ENCODE peak calls at places on chromosomes 7 and 10, in eight cellular contexts. J, R, C, D, S, U, T and H are unnamed samples.

GRCh38 chr7:55127622-55128081 is 108.8 kb downstream of the EGFR start:
- DNase-seq in J (no peak), R (no peak), C (no peak), D (no peak), S (no peak), U (peak), T (no peak), H (peak)

GRCh38 chr10:131788386-131788785 is 112.4 kb upstream of the PPP2R2D start:
- DNase-seq in J (no peak), R (no peak), C (no peak), D (no peak), S (peak), U (no peak), T (no peak), H (no peak)

GRCh38 chr7:36283171-36283570 is 106.5 kb upstream of the ANLN start:
- DNase-seq in J (no peak), R (no peak), C (peak), D (no peak), S (no peak), U (no peak), T (no peak), H (no peak)

GRCh38 chr7:155291045-155291530 is 6.6 kb upstream of the INSIG1 start:
- DNase-seq in J (no peak), R (no peak), C (peak), D (peak), S (no peak), U (no peak), T (no peak), H (peak)

GRCh38 chr7:29415215-29415614 is 148.4 kb upstream of the PRR15 start:
- DNase-seq in J (no peak), R (no peak), C (no peak), D (no peak), S (no peak), U (no peak), T (no peak), H (no peak)

GRCh38 chr7:38383281-38383680 is 109.8 kb upstream of the TARP start:
- DNase-seq in J (no peak), R (no peak), C (no peak), D (no peak), S (no peak), U (no peak), T (no peak), H (no peak)

GRCh38 chr10:94232711-94233383 is 129.9 kb downstream of the NOC3L start:
- DNase-seq in J (no peak), R (no peak), C (no peak), D (no peak), S (no peak), U (no peak), T (no peak), H (no peak)

GRCh38 chr10:127441350-127442219 is 107.5 kb upstream of the NPS start:
- DNase-seq in J (no peak), R (no peak), C (no peak), D (no peak), S (peak), U (no peak), T (peak), H (no peak)

GRCh38 chr10:29858352-29859267 is 200.8 kb downstream of the JCAD start:
- DNase-seq in J (no peak), R (no peak), C (peak), D (peak), S (peak), U (no peak), T (peak), H (peak)

GRCh38 chr10:93267521-93267920 is 193.8 kb downstream of the CYP26A1 start:
- DNase-seq in J (no peak), R (peak), C (no peak), D (no peak), S (no peak), U (no peak), T (no peak), H (no peak)

GRCh38 chr10:76649723-76650127 is 987.9 kb downstream of the KCNMA1 start:
- DNase-seq in J (no peak), R (no peak), C (no peak), D (peak), S (no peak), U (no peak), T (no peak), H (peak)

GRCh38 chr7:150988230-150989226 is 2.3 kb upstream of the NOS3 start:
- DNase-seq in J (peak), R (peak), C (peak), D (peak), S (peak), U (peak), T (peak), H (peak)

GRCh38 chr7:121420976-121421375 is 24.9 kb upstream of the FAM3C start:
- DNase-seq in J (no peak), R (no peak), C (no peak), D (no peak), S (no peak), U (no peak), T (no peak), H (no peak)

GRCh38 chr10:98110356-98110755 is 24.1 kb upstream of the R3HCC1L start:
- DNase-seq in J (no peak), R (no peak), C (no peak), D (no peak), S (no peak), U (no peak), T (no peak), H (no peak)

GRCh38 chr10:130363051-130363450 is 226.9 kb downstream of the GLRX3 start:
- DNase-seq in J (no peak), R (no peak), C (no peak), D (no peak), S (no peak), U (no peak), T (no peak), H (no peak)

GRCh38 chr10:29961351-29961750 is 98.0 kb downstream of the JCAD start:
- DNase-seq in J (no peak), R (no peak), C (no peak), D (no peak), S (no peak), U (no peak), T (no peak), H (no peak)

GRCh38 chr7:108014747-108015682 is 12.1 kb upstream of the LAMB1 start:
- DNase-seq in J (no peak), R (no peak), C (no peak), D (peak), S (no peak), U (no peak), T (no peak), H (peak)

GRCh38 chr10:132899054-132899750 is 43.2 kb downstream of the CFAP46 start:
- DNase-seq in J (no peak), R (no peak), C (no peak), D (no peak), S (no peak), U (no peak), T (no peak), H (no peak)

GRCh38 chr7:94907420-94908203 is at the start of gene PPP1R9A:
- DNase-seq in J (no peak), R (no peak), C (peak), D (peak), S (peak), U (peak), T (peak), H (peak)

GRCh38 chr7:106864298-106865081 is 592 bp upstream of the PIK3CG start:
- DNase-seq in J (no peak), R (peak), C (no peak), D (no peak), S (no peak), U (no peak), T (no peak), H (no peak)

GRCh38 chr7:108723343-108723957 is 153.8 kb downstream of the DNAJB9 start:
- DNase-seq in J (no peak), R (no peak), C (no peak), D (no peak), S (peak), U (peak), T (peak), H (no peak)

GRCh38 chr10:33122014-33122788 is 164.2 kb upstream of the ITGB1 start:
- DNase-seq in J (no peak), R (no peak), C (no peak), D (peak), S (no peak), U (no peak), T (no peak), H (peak)

GRCh38 chr7:5755704-5756131 is 25.7 kb downstream of the RNF216 start:
- DNase-seq in J (no peak), R (no peak), C (no peak), D (peak), S (no peak), U (no peak), T (no peak), H (peak)

GRCh38 chr10:73110345-73110849 is at the start of gene NUDT13:
- DNase-seq in J (no peak), R (no peak), C (peak), D (peak), S (peak), U (no peak), T (peak), H (peak)

GRCh38 chr10:131689954-131690669 is 210.7 kb upstream of the PPP2R2D start:
- DNase-seq in J (no peak), R (no peak), C (no peak), D (no peak), S (no peak), U (no peak), T (no peak), H (no peak)

GRCh38 chr10:129815898-129816665 is 148.0 kb downstream of the EBF3 start:
- DNase-seq in J (no peak), R (no peak), C (no peak), D (no peak), S (no peak), U (no peak), T (no peak), H (no peak)

GRCh38 chr10:119724630-119725549 is 960 bp upstream of the INPP5F start:
- DNase-seq in J (no peak), R (peak), C (no peak), D (peak), S (peak), U (peak), T (peak), H (peak)

GRCh38 chr10:100656479-100656878 is 88.9 kb upstream of the PAX2 start:
- DNase-seq in J (no peak), R (no peak), C (peak), D (peak), S (no peak), U (peak), T (peak), H (peak)

GRCh38 chr10:102814873-102815661 is 22.1 kb downstream of the CYP17A1 start:
- DNase-seq in J (no peak), R (no peak), C (no peak), D (no peak), S (peak), U (no peak), T (no peak), H (peak)

GRCh38 chr10:70462349-70462984 is 16.1 kb upstream of the PALD1 start:
- DNase-seq in J (no peak), R (no peak), C (no peak), D (peak), S (no peak), U (peak), T (no peak), H (no peak)

GRCh38 chr10:44774676-44775401 is 136.3 kb upstream of the TMEM72 start:
- DNase-seq in J (no peak), R (no peak), C (no peak), D (peak), S (no peak), U (no peak), T (no peak), H (peak)

GRCh38 chr10:33434948-33435347 is 100.5 kb upstream of the NRP1 start:
- DNase-seq in J (no peak), R (no peak), C (no peak), D (no peak), S (no peak), U (no peak), T (no peak), H (no peak)

GRCh38 chr7:100720645-100721504 is 607 bp downstream of the EPO start:
- DNase-seq in J (no peak), R (no peak), C (no peak), D (no peak), S (peak), U (no peak), T (peak), H (no peak)

GRCh38 chr10:21172774-21173432 is 275.8 kb upstream of the NEBL start:
- DNase-seq in J (no peak), R (no peak), C (peak), D (peak), S (peak), U (peak), T (peak), H (no peak)

GRCh38 chr10:120508966-120509365 is 51.9 kb downstream of the PLPP4 start:
- DNase-seq in J (no peak), R (no peak), C (no peak), D (no peak), S (no peak), U (no peak), T (no peak), H (no peak)

GRCh38 chr10:14056545-14057332 is 274.0 kb downstream of the FRMD4A start:
- DNase-seq in J (no peak), R (no peak), C (no peak), D (peak), S (peak), U (no peak), T (no peak), H (peak)

GRCh38 chr10:70323697-70324340 is 40.0 kb upstream of the NPFFR1 start:
- DNase-seq in J (no peak), R (no peak), C (no peak), D (no peak), S (peak), U (no peak), T (peak), H (no peak)

GRCh38 chr10:4434536-4435071 is 391.4 kb upstream of the AKR1E2 start:
- DNase-seq in J (no peak), R (no peak), C (no peak), D (no peak), S (no peak), U (no peak), T (no peak), H (no peak)

GRCh38 chr7:101935521-101936141 is 118.2 kb downstream of the CUX1 start:
- DNase-seq in J (no peak), R (no peak), C (no peak), D (no peak), S (no peak), U (no peak), T (no peak), H (no peak)